ENCODE peak calls at places on chromosomes 5 and 9, in four cellular contexts. Z, I, N and C are unnamed samples.

GRCh38 chr5:132099905-132100304 is 26.3 kb downstream of the CSF2 start:
- DNase-seq in N (no peak), I (no peak), Z (no peak), C (no peak)

GRCh38 chr5:124232517-124232916 is 513.9 kb downstream of the ZNF608 start:
- DNase-seq in N (no peak), I (no peak), Z (no peak), C (no peak)

GRCh38 chr5:149656576-149657182 is 73.4 kb upstream of the PPARGC1B start:
- DNase-seq in N (peak; percentile 85), Z (no peak), I (no peak), C (peak; percentile 87)

GRCh38 chr9:106438928-106439327 is 424.0 kb upstream of the ZNF462 start:
- DNase-seq in I (no peak), N (no peak), Z (no peak), C (no peak)

GRCh38 chr9:124602204-124602603 is 95.0 kb upstream of the NR5A1 start:
- DNase-seq in I (no peak), Z (no peak), N (no peak), C (no peak)

GRCh38 chr5:171335616-171336015 is 26.6 kb downstream of the TLX3 start:
- DNase-seq in Z (no peak), N (no peak), I (no peak), C (no peak)

GRCh38 chr5:158234323-158235158 is 375.6 kb upstream of the CLINT1 start:
- DNase-seq in I (no peak), N (no peak), Z (no peak), C (no peak)

GRCh38 chr5:33690736-33691135 is 201.1 kb downstream of the ADAMTS12 start:
- DNase-seq in I (no peak), Z (no peak), N (no peak), C (no peak)

GRCh38 chr5:10103098-10103497 is 146.6 kb downstream of the ATPSCKMT start:
- DNase-seq in N (no peak), Z (no peak), I (no peak), C (no peak)

GRCh38 chr9:22010881-22011625 is 1.9 kb upstream of the CDKN2B start:
- DNase-seq in I (no peak), N (no peak), Z (no peak), C (no peak)

GRCh38 chr5:180590543-180591248 is 603 bp downstream of the SCGB3A1 start:
- DNase-seq in N (no peak), I (no peak), Z (no peak), C (no peak)

DNA sequence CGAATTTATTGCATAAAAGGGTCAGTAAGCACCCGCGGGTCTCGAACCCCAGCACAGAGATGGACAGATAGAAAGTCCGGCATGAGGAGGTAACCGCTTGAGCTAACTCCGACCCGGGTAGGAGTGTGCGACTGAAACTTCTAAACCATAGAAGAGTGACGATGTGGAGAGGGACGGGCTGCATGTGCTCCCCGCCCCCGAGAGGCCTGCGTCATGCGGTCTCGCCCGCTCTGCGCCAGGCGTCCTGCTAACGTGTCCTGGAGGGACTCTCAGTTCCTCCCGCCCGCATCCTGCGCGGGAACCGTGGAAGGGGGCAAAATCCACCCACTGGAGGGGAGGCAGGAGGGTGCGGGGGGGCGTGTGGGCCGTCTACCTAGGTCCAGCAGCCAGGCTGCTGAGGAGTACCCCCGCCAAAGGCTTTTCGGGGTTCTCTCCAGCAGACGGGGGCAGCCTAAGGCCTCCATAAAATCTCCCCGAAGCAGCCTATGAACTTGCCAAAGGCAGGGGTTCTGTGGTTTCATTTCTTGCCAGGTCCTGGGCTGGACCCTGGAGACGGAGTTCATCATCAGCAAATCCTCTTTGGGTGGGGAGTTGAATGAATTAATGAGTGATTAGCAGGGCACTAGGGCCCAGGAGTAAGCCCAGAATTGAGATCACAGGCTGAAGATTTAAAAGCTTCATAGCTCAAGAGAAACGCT is 51.8 kb downstream of the TGFBI start:
- DNase-seq in I (peak; percentile 86), N (peak; percentile 90), Z (peak; percentile 63), C (peak; percentile 67)
- TF ChIP-seq POLR2A in I (peak; percentile 36), N (peak; percentile 53), Z (no peak), C (no peak)

GRCh38 chr5:14166437-14166836 is 23.3 kb downstream of the TRIO start:
- DNase-seq in N (no peak), I (no peak), Z (no peak), C (no peak)

GRCh38 chr5:14167211-14167845 is 24.2 kb downstream of the TRIO start:
- DNase-seq in I (no peak), N (no peak), Z (no peak), C (no peak)

GRCh38 chr5:14165375-14166091 is 22.4 kb downstream of the TRIO start:
- DNase-seq in N (no peak), Z (peak; percentile 86), I (no peak), C (no peak)

GRCh38 chr5:14164164-14164720 is 21.1 kb downstream of the TRIO start:
- DNase-seq in N (no peak), Z (no peak), I (no peak), C (no peak)

GRCh38 chr5:14164764-14165163 is 21.6 kb downstream of the TRIO start:
- DNase-seq in Z (no peak), I (no peak), N (no peak), C (no peak)
- H3K27ac ChIP-seq in Z (peak overlapping the region; percentile 70), I (no peak overlapping the region), N (no peak overlapping the region), C (no peak overlapping the region)

DNA sequence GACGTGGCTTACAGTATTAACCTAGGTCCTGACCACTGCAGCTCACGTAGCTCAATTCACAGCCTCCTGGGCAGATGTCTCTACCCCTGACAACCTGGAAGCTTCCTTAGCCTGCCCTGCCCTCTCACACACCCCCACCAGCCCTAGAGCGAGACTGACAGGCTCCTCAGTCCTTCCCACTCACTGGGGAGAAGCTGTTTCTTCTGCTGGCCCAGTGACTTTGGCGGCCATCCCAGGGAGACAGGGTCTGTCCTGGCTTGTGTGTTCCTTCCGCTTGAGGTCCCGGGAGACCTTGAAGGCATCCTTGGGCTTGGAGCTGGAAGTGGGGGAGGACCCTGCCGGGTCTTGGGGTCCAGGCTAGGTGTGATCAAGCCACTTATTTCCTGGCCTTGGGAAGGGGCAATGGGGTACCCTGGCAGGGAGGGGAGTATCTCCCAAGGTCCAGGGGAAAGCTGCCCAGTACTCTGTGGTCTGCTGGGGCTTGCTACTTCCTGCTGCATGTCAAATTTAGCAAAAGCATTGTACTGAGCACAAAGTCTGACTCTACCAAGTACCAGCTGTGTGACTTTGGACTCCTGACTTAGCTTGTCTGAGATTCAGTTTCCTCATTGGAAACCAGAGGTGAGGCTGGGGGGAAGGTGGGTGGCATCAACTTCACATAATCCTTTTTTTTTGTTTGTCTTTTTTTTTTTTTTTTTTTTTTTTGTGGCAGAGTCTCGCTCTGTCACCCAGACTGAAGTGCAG is 1.9 kb downstream of the MIGA2 start:
- DNase-seq in N (no peak), Z (no peak), I (no peak), C (no peak)
- TF ChIP-seq CTCF in N (no peak), Z (no peak), I (no peak), C (no peak)

DNA sequence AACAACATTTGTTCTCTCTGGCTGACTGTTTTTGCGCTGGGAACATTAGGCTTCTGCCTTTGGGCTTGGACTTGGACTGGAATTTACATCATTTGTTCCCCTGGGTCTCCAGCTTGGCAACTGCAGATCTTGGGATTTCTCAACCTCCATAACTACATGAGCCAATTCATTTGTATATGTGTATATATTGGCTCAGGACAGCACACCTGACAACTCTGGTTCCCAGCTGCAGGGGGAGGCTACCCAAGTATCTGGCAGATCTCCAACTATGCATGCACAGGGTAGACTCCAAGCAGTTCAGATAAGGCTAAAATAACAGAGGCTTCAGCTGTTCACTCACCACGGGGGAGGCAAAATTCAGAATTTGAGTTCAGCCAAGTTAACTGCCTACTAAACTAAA is 31.6 kb upstream of the F2RL1 start:
- DNase-seq in N (no peak), Z (no peak), I (peak; percentile 38), C (no peak)
- TF ChIP-seq POLR2A in N (no peak), Z (no peak), I (no peak), C (no peak)